ENCODE peak calls at places on chromosomes 4 and X, in four cellular contexts. Z is putamen, Q is H54, F is choroid plexus epithelial cell. O is an unnamed sample.

GRCh38 chr4:53378171-53378482 is 686 bp downstream of the FIP1L1 start:
- DNase-seq in Z (no peak), Q (no peak), F (no peak), O (no peak)

GRCh38 chrX:120429776-120430535 is 39.1 kb downstream of the LAMP2 start:
- DNase-seq in Z (no peak), Q (no peak), F (peak), O (no peak)

GRCh38 chr4:113541933-113542332 is 219.6 kb downstream of the CAMK2D start:
- DNase-seq in Z (no peak), Q (no peak), F (no peak), O (no peak)

GRCh38 chrX:45714864-45715263 is 514.2 kb upstream of the DIPK2B start:
- DNase-seq in Z (no peak), Q (no peak), F (peak), O (no peak)

GRCh38 chr4:125750399-125750798 is 435.6 kb downstream of the FAT4 start:
- DNase-seq in Z (no peak), Q (no peak), F (no peak), O (no peak)

GRCh38 chr4:112222219-112222955 is 9.2 kb upstream of the AP1AR start:
- DNase-seq in Z (no peak), Q (no peak), F (no peak), O (no peak)

GRCh38 chrX:15758140-15758539 is 20.1 kb downstream of the CA5B start:
- DNase-seq in Z (no peak), Q (no peak), F (no peak), O (no peak)

GRCh38 chrX:41561045-41561444 is 113.9 kb downstream of the NYX start:
- DNase-seq in Z (no peak), Q (peak), F (peak), O (no peak)

GRCh38 chr4:23952258-23952657 is 62.4 kb upstream of the PPARGC1A start:
- DNase-seq in Z (no peak), Q (no peak), F (no peak), O (no peak)

GRCh38 chrX:42530027-42530426 is 247.9 kb downstream of the PPP1R2C start:
- DNase-seq in Z (no peak), Q (no peak), F (peak), O (peak)

GRCh38 chr4:40484346-40484745 is 145.3 kb downstream of the RBM47 start:
- DNase-seq in Z (no peak), Q (no peak), F (no peak), O (no peak)

GRCh38 chr4:134276476-134276875 is 74.9 kb upstream of the PABPC4L start:
- DNase-seq in Z (no peak), Q (no peak), F (no peak), O (no peak)

GRCh38 chr4:173929921-173930320 is 353.5 kb downstream of the FBXO8 start:
- DNase-seq in Z (no peak), Q (no peak), F (no peak), O (no peak)

GRCh38 chr4:164379694-164380093 is 374.2 kb upstream of the SMIM31 start:
- DNase-seq in Z (no peak), Q (no peak), F (no peak), O (no peak)

GRCh38 chr4:73816814-73817213 is 19.7 kb upstream of the CXCL6 start:
- DNase-seq in Z (no peak), Q (no peak), F (peak), O (no peak)

GRCh38 chr4:36280555-36280954 is 861 bp upstream of the DTHD1 start:
- DNase-seq in Z (no peak), Q (no peak), F (no peak), O (no peak)

GRCh38 chr4:7333801-7334421 is 100.8 kb downstream of the PSAPL1 start:
- DNase-seq in Z (no peak), Q (no peak), F (peak), O (no peak)

GRCh38 chrX:18616688-18617087 is 55.2 kb downstream of the RS1 start:
- DNase-seq in Z (no peak), Q (no peak), F (no peak), O (no peak)

GRCh38 chrX:102979536-102979935 is 42.5 kb downstream of the RAB40AL start:
- DNase-seq in Z (no peak), Q (no peak), F (no peak), O (no peak)

GRCh38 chr4:158873795-158874359 is 105.1 kb downstream of the FNIP2 start:
- DNase-seq in Z (no peak), Q (peak), F (peak), O (no peak)

GRCh38 chr4:88591787-88592599 is at the start of gene HERC3:
- DNase-seq in Z (peak), Q (peak), F (peak), O (peak)

GRCh38 chr4:81164623-81165416 is 50.2 kb downstream of the PRKG2 start:
- DNase-seq in Z (no peak), Q (peak), F (peak), O (no peak)

GRCh38 chr4:136699905-136700304 is 832.4 kb downstream of the PCDH18 start:
- DNase-seq in Z (no peak), Q (no peak), F (no peak), O (no peak)

GRCh38 chr4:69750346-69750745 is 10.1 kb downstream of the SULT1B1 start:
- DNase-seq in Z (peak), Q (no peak), F (no peak), O (no peak)

GRCh38 chr4:74997942-74998341 is 65.0 kb downstream of the PARM1 start:
- DNase-seq in Z (peak), Q (no peak), F (no peak), O (peak)

GRCh38 chr4:113827285-113827684 is 65.7 kb upstream of the CAMK2D start:
- DNase-seq in Z (no peak), Q (no peak), F (no peak), O (no peak)